ENCODE peak calls at places on chromosomes 7 and 10, in nine cellular contexts. I is dorsolateral prefrontal cortex, V is brain microvascular endothelial cell, U is AG09309, M is coronary artery, J is cardiac muscle cell, Q is AG04450, D is colonic mucosa, K is heart left ventricle. H is an unnamed sample.

GRCh38 chr10:77943086-77943901 is 16.7 kb upstream of the DLG5 start:
- DNase-seq in I (no peak), V (peak; percentile 52), U (no peak), M (no peak), J (no peak), Q (no peak), D (no peak), K (no peak), H (peak; percentile 51)

GRCh38 chr7:46468753-46469356 is 547.8 kb upstream of the IGFBP3 start:
- DNase-seq in I (no peak), V (no peak), U (no peak), M (no peak), J (peak; percentile 41), Q (no peak), D (no peak), K (no peak), H (no peak)

GRCh38 chr10:58756126-58756525 is 243.5 kb downstream of the BICC1 start:
- DNase-seq in I (no peak), V (peak; percentile 57), U (no peak), M (no peak), J (no peak), Q (peak; percentile 50), D (no peak), K (no peak), H (no peak)

GRCh38 chr10:16745061-16745460 is 72.2 kb downstream of the RSU1 start:
- DNase-seq in I (no peak), V (no peak), U (no peak), M (no peak), J (no peak), Q (no peak), D (no peak), K (no peak), H (no peak)

GRCh38 chr10:125936331-125936730 is 40.0 kb downstream of the FANK1 start:
- DNase-seq in I (no peak), V (no peak), U (no peak), M (no peak), J (no peak), Q (no peak), D (no peak), K (no peak), H (no peak)

GRCh38 chr7:33243319-33243881 is 114.0 kb downstream of the BBS9 start:
- DNase-seq in I (no peak), V (peak; percentile 26), U (peak; percentile 37), M (no peak), J (peak; percentile 67), Q (peak; percentile 27), D (no peak), K (no peak), H (no peak)

GRCh38 chr7:148856891-148857290 is 27.2 kb downstream of the EZH2 start:
- DNase-seq in I (no peak), V (peak; percentile 14), U (no peak), M (no peak), J (no peak), Q (no peak), D (no peak), K (no peak), H (no peak)

GRCh38 chr7:122304604-122304975 is at the start of gene FEZF1:
- DNase-seq in I (no peak), V (no peak), U (no peak), M (no peak), J (no peak), Q (no peak), D (no peak), K (no peak), H (no peak)

GRCh38 chr10:110993024-110993693 is 73.8 kb downstream of the SHOC2 start:
- DNase-seq in I (no peak), V (peak; percentile 70), U (peak; percentile 69), M (no peak), J (no peak), Q (peak; percentile 53), D (no peak), K (no peak), H (peak; percentile 59)

GRCh38 chr7:34851431-34851830 is 185.9 kb downstream of the DPY19L1 start:
- DNase-seq in I (no peak), V (no peak), U (no peak), M (no peak), J (no peak), Q (no peak), D (no peak), K (no peak), H (no peak)

GRCh38 chr10:119653209-119653608 is 2.0 kb downstream of the BAG3 start:
- DNase-seq in I (no peak), V (no peak), U (no peak), M (no peak), J (no peak), Q (no peak), D (no peak), K (no peak), H (no peak)

GRCh38 chr7:105787071-105787470 is 89.3 kb downstream of the ATXN7L1 start:
- DNase-seq in I (no peak), V (no peak), U (no peak), M (peak; percentile 24), J (no peak), Q (no peak), D (peak; percentile 49), K (no peak), H (no peak)

GRCh38 chr7:69108041-69108440 is 490.2 kb upstream of the AUTS2 start:
- DNase-seq in I (no peak), V (no peak), U (no peak), M (no peak), J (no peak), Q (no peak), D (no peak), K (no peak), H (no peak)

GRCh38 chr10:75136346-75136745 is 24.9 kb downstream of the SAMD8 start:
- DNase-seq in I (no peak), V (no peak), U (no peak), M (no peak), J (no peak), Q (no peak), D (no peak), K (no peak), H (no peak)

GRCh38 chr7:108164342-108164741 is 34.2 kb upstream of the LAMB4 start:
- DNase-seq in I (no peak), V (no peak), U (no peak), M (no peak), J (no peak), Q (no peak), D (no peak), K (no peak), H (no peak)

GRCh38 chr7:92609921-92610518 is 19.8 kb upstream of the FAM133B start:
- DNase-seq in I (no peak), V (no peak), U (no peak), M (no peak), J (no peak), Q (no peak), D (no peak), K (no peak), H (no peak)
- TF ChIP-seq CTCF in I (peak; percentile 63), V (no peak), U (peak; percentile 32), M (no peak), J (peak; percentile 53), Q (peak; percentile 47), D (peak; percentile 47), K (peak; percentile 17), H (no peak)

DNA sequence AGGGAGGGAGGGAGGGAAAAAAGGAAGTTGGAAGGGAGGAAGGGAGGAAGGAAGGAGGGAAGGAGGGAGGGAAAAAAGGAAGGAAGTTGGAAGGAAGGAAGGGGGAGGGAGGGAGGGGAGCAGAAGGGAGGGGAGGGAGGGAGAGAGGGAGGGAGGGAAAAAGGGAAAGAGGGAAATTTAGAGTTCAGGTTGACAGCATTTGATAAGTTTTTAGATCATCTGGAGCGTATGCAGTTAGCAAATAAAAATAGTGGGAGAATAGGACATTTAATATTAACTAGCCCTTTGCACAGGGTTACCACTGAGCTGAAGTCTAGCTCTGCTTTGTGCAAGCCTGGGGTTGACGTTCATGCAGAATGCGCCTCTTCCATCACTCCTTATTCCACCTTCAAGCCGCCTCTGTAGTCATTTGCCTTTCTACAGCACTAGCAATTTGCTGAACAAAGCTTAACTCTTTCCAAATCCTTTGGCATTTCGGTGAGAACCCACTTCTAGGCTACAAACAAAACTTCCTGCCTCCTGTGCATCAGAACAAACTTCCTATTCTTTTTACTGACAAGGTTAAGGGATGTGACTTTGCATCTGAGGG is 8.6 kb downstream of the STRA8 start:
- DNase-seq in I (no peak), V (no peak), U (no peak), M (no peak), J (no peak), Q (no peak), D (no peak), K (no peak), H (no peak)
- H3K4me3 ChIP-seq in I (no peak overlapping the region), V (no peak overlapping the region), U (no peak overlapping the region), M (no peak overlapping the region), J (no peak overlapping the region), Q (no peak overlapping the region), D (no peak overlapping the region), K (no peak overlapping the region), H (no peak overlapping the region)

GRCh38 chr7:621572-622285 is 102.1 kb upstream of the PDGFA start:
- DNase-seq in I (no peak), V (no peak), U (no peak), M (no peak), J (no peak), Q (no peak), D (peak; percentile 77), K (no peak), H (no peak)
- TF ChIP-seq CTCF in I (no peak), V (no peak), U (no peak), M (no peak), J (no peak), Q (no peak), D (no peak), K (no peak), H (no peak)

GRCh38 chr7:79610301-79610700 is 156.8 kb upstream of the MAGI2 start:
- DNase-seq in I (no peak), V (no peak), U (peak; percentile 8), M (no peak), J (no peak), Q (no peak), D (no peak), K (no peak), H (no peak)
- H3K4me3 ChIP-seq in I (no peak overlapping the region), V (no peak overlapping the region), U (no peak overlapping the region), M (no peak overlapping the region), J (no peak overlapping the region), Q (no peak overlapping the region), D (no peak overlapping the region), K (no peak overlapping the region), H (no peak overlapping the region)

GRCh38 chr10:76422769-76423168 is 991.3 kb downstream of the LRMDA start:
- DNase-seq in I (no peak), V (no peak), U (no peak), M (no peak), J (no peak), Q (no peak), D (no peak), K (no peak), H (no peak)
- TF ChIP-seq CTCF in I (no peak), V (peak; percentile 19), U (peak; percentile 40), M (no peak), J (no peak), Q (peak; percentile 37), D (no peak), K (no peak), H (no peak)

GRCh38 chr7:131020759-131021219 is 286.8 kb upstream of the KLF14 start:
- DNase-seq in I (no peak), V (no peak), U (no peak), M (no peak), J (no peak), Q (no peak), D (no peak), K (no peak), H (no peak)
- H3K4me3 ChIP-seq in I (no peak overlapping the region), V (no peak overlapping the region), U (no peak overlapping the region), M (no peak overlapping the region), J (no peak overlapping the region), Q (no peak overlapping the region), D (no peak overlapping the region), K (no peak overlapping the region), H (no peak overlapping the region)

H was measured in AG04449.